ENCODE peak calls at places on chromosomes 16 and 17, in eight cellular contexts. One of them, this sample, is unnamed.

GRCh38 chr17:29163563-29163962 is 16.6 kb downstream of the MYO18A start:
- DNase-seq in PC-3: no peak
- DNase-seq in CD8-positive, alpha-beta T cell: no peak
- DNase-seq in esophagus squamous epithelium: no peak
- DNase-seq in K562: no peak
- DNase-seq in aorta: peak; percentile 56
- DNase-seq in hepatocyte: peak; percentile 26
- DNase-seq in mucosa of descending colon: no peak
- DNase-seq in this sample: no peak

GRCh38 chr17:1438593-1439083 is 17.4 kb downstream of the CRK start:
- DNase-seq in PC-3: no peak
- DNase-seq in CD8-positive, alpha-beta T cell: no peak
- DNase-seq in esophagus squamous epithelium: no peak
- DNase-seq in K562: no peak
- DNase-seq in aorta: no peak
- DNase-seq in hepatocyte: no peak
- DNase-seq in mucosa of descending colon: no peak
- DNase-seq in this sample: no peak

GRCh38 chr17:9270921-9271320 is 249.6 kb downstream of the NTN1 start:
- DNase-seq in PC-3: no peak
- DNase-seq in CD8-positive, alpha-beta T cell: no peak
- DNase-seq in esophagus squamous epithelium: no peak
- DNase-seq in K562: no peak
- DNase-seq in aorta: no peak
- DNase-seq in hepatocyte: no peak
- DNase-seq in mucosa of descending colon: no peak
- DNase-seq in this sample: no peak

GRCh38 chr17:73232587-73233373 is 28.9 kb downstream of the CPSF4L start:
- DNase-seq in PC-3: peak; percentile 56
- DNase-seq in CD8-positive, alpha-beta T cell: peak; percentile 14
- DNase-seq in esophagus squamous epithelium: no peak
- DNase-seq in K562: no peak
- DNase-seq in aorta: peak; percentile 87
- DNase-seq in hepatocyte: peak; percentile 67
- DNase-seq in mucosa of descending colon: peak; percentile 70
- DNase-seq in this sample: peak; percentile 55

GRCh38 chr17:69500911-69501429 is 86.5 kb downstream of the MAP2K6 start:
- DNase-seq in PC-3: no peak
- DNase-seq in CD8-positive, alpha-beta T cell: no peak
- DNase-seq in esophagus squamous epithelium: no peak
- DNase-seq in K562: no peak
- DNase-seq in aorta: no peak
- DNase-seq in hepatocyte: no peak
- DNase-seq in mucosa of descending colon: no peak
- DNase-seq in this sample: peak; percentile 53

GRCh38 chr16:16005725-16006124 is 56.3 kb downstream of the ABCC1 start:
- DNase-seq in PC-3: no peak
- DNase-seq in CD8-positive, alpha-beta T cell: no peak
- DNase-seq in esophagus squamous epithelium: no peak
- DNase-seq in K562: no peak
- DNase-seq in aorta: no peak
- DNase-seq in hepatocyte: no peak
- DNase-seq in mucosa of descending colon: no peak
- DNase-seq in this sample: no peak

GRCh38 chr16:54106078-54106477 is 180.5 kb downstream of the IRX3 start:
- DNase-seq in PC-3: no peak
- DNase-seq in CD8-positive, alpha-beta T cell: no peak
- DNase-seq in esophagus squamous epithelium: no peak
- DNase-seq in K562: peak; percentile 25
- DNase-seq in aorta: no peak
- DNase-seq in hepatocyte: no peak
- DNase-seq in mucosa of descending colon: no peak
- DNase-seq in this sample: no peak

GRCh38 chr16:24102120-24102740 is 153.9 kb upstream of the CACNG3 start:
- DNase-seq in PC-3: no peak
- DNase-seq in CD8-positive, alpha-beta T cell: no peak
- DNase-seq in esophagus squamous epithelium: no peak
- DNase-seq in K562: peak; percentile 45
- DNase-seq in aorta: no peak
- DNase-seq in hepatocyte: no peak
- DNase-seq in mucosa of descending colon: no peak
- DNase-seq in this sample: no peak

GRCh38 chr16:31033709-31034492 is 543 bp downstream of the STX4 start:
- DNase-seq in PC-3: peak; percentile 73
- DNase-seq in CD8-positive, alpha-beta T cell: peak; percentile 85
- DNase-seq in esophagus squamous epithelium: peak; percentile 24
- DNase-seq in K562: peak; percentile 96
- DNase-seq in aorta: peak; percentile 96
- DNase-seq in hepatocyte: peak; percentile 96
- DNase-seq in mucosa of descending colon: peak; percentile 93
- DNase-seq in this sample: peak; percentile 97

GRCh38 chr16:26993988-26994387 is 72.7 kb upstream of the C16orf82 start:
- DNase-seq in PC-3: no peak
- DNase-seq in CD8-positive, alpha-beta T cell: no peak
- DNase-seq in esophagus squamous epithelium: no peak
- DNase-seq in K562: no peak
- DNase-seq in aorta: no peak
- DNase-seq in hepatocyte: no peak
- DNase-seq in mucosa of descending colon: no peak
- DNase-seq in this sample: no peak

GRCh38 chr17:774320-774584 is 7.8 kb downstream of the GLOD4 start:
- DNase-seq in PC-3: no peak
- DNase-seq in CD8-positive, alpha-beta T cell: no peak
- DNase-seq in esophagus squamous epithelium: no peak
- DNase-seq in K562: no peak
- DNase-seq in aorta: peak; percentile 13
- DNase-seq in hepatocyte: no peak
- DNase-seq in mucosa of descending colon: no peak
- DNase-seq in this sample: no peak

GRCh38 chr17:20896153-20896649 is 146.6 kb downstream of the USP22 start:
- DNase-seq in PC-3: no peak
- DNase-seq in CD8-positive, alpha-beta T cell: peak; percentile 31
- DNase-seq in esophagus squamous epithelium: no peak
- DNase-seq in K562: no peak
- DNase-seq in aorta: no peak
- DNase-seq in hepatocyte: no peak
- DNase-seq in mucosa of descending colon: peak; percentile 39
- DNase-seq in this sample: no peak

GRCh38 chr17:16080366-16080765 is 80.7 kb downstream of the TTC19 start:
- DNase-seq in PC-3: no peak
- DNase-seq in CD8-positive, alpha-beta T cell: no peak
- DNase-seq in esophagus squamous epithelium: no peak
- DNase-seq in K562: no peak
- DNase-seq in aorta: no peak
- DNase-seq in hepatocyte: no peak
- DNase-seq in mucosa of descending colon: no peak
- DNase-seq in this sample: no peak

GRCh38 chr17:16086957-16087356 is 87.3 kb downstream of the TTC19 start:
- DNase-seq in PC-3: no peak
- DNase-seq in CD8-positive, alpha-beta T cell: no peak
- DNase-seq in esophagus squamous epithelium: no peak
- DNase-seq in K562: no peak
- DNase-seq in aorta: no peak
- DNase-seq in hepatocyte: no peak
- DNase-seq in mucosa of descending colon: no peak
- DNase-seq in this sample: no peak

GRCh38 chr17:16083223-16083622 is 83.6 kb downstream of the TTC19 start:
- DNase-seq in PC-3: no peak
- DNase-seq in CD8-positive, alpha-beta T cell: no peak
- DNase-seq in esophagus squamous epithelium: no peak
- DNase-seq in K562: no peak
- DNase-seq in aorta: no peak
- DNase-seq in hepatocyte: no peak
- DNase-seq in mucosa of descending colon: no peak
- DNase-seq in this sample: no peak

GRCh38 chr17:16081507-16082087 is 82.0 kb downstream of the TTC19 start:
- DNase-seq in PC-3: no peak
- DNase-seq in CD8-positive, alpha-beta T cell: no peak
- DNase-seq in esophagus squamous epithelium: no peak
- DNase-seq in K562: no peak
- DNase-seq in aorta: no peak
- DNase-seq in hepatocyte: no peak
- DNase-seq in mucosa of descending colon: no peak
- DNase-seq in this sample: no peak

DNA sequence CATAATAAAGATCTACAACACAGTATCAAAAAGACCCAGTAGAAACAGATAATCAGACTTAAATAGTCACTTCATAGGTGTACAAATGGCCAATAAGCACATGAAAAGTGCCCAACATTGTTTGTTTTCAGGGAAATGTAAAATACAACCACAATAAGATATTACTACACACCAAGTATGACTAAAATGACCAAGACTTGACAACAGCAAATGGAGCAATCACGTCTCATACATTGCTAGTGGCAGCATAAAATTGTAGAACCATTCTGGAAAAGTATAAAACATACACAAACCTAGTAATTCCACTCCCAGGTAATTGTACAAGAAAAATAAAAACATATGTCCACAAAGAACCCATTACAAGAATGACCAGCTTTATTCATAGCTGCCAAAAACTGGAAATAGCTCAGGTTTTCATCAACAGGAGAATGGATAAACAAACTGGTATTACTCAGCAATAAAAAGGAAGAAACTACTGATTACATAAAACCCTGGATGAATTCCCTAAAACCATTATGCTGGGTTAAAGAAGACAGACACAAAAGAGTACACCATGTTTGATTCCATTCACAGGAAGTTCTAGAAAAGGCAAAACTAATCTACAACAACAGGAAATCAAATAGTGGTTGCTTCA is 85.6 kb downstream of the TTC19 start:
- DNase-seq in PC-3: peak; percentile 57
- DNase-seq in CD8-positive, alpha-beta T cell: no peak
- DNase-seq in esophagus squamous epithelium: no peak
- DNase-seq in K562: no peak
- DNase-seq in aorta: no peak
- DNase-seq in hepatocyte: no peak
- DNase-seq in mucosa of descending colon: no peak
- DNase-seq in this sample: no peak
- H3K36me3 ChIP-seq in PC-3: peaks cover 26% of the 10 kb centered on the region
- H3K36me3 ChIP-seq in CD8-positive, alpha-beta T cell: peaks cover 15% of the 10 kb centered on the region
- H3K36me3 ChIP-seq in esophagus squamous epithelium: no peaks in the 10 kb centered on the region
- H3K36me3 ChIP-seq in K562: peaks cover 38% of the 10 kb centered on the region
- H3K36me3 ChIP-seq in aorta: peaks cover 3% of the 10 kb centered on the region
- H3K36me3 ChIP-seq in hepatocyte: no peaks in the 10 kb centered on the region
- H3K36me3 ChIP-seq in mucosa of descending colon: peaks cover 5% of the 10 kb centered on the region
- H3K36me3 ChIP-seq in this sample: peaks cover 8% of the 10 kb centered on the region

GRCh38 chr17:17225901-17226300 is 11.1 kb downstream of the FLCN start:
- DNase-seq in PC-3: no peak
- DNase-seq in CD8-positive, alpha-beta T cell: no peak
- DNase-seq in esophagus squamous epithelium: no peak
- DNase-seq in K562: no peak
- DNase-seq in aorta: peak; percentile 70
- DNase-seq in hepatocyte: no peak
- DNase-seq in mucosa of descending colon: no peak
- DNase-seq in this sample: no peak
- H3K36me3 ChIP-seq in PC-3: peaks cover 70% of the 10 kb centered on the region
- H3K36me3 ChIP-seq in CD8-positive, alpha-beta T cell: peaks cover 49% of the 10 kb centered on the region
- H3K36me3 ChIP-seq in esophagus squamous epithelium: peaks cover 87% of the 10 kb centered on the region
- H3K36me3 ChIP-seq in K562: peaks cover 89% of the 10 kb centered on the region
- H3K36me3 ChIP-seq in aorta: peaks cover 20% of the 10 kb centered on the region
- H3K36me3 ChIP-seq in hepatocyte: no peaks in the 10 kb centered on the region
- H3K36me3 ChIP-seq in mucosa of descending colon: peaks cover 24% of the 10 kb centered on the region
- H3K36me3 ChIP-seq in this sample: peaks cover 24% of the 10 kb centered on the region

GRCh38 chr17:81694810-81695209 is 8.4 kb upstream of the MRPL12 start:
- DNase-seq in PC-3: no peak
- DNase-seq in CD8-positive, alpha-beta T cell: no peak
- DNase-seq in esophagus squamous epithelium: no peak
- DNase-seq in K562: no peak
- DNase-seq in aorta: no peak
- DNase-seq in hepatocyte: no peak
- DNase-seq in mucosa of descending colon: no peak
- DNase-seq in this sample: no peak

GRCh38 chr17:81693491-81694360 is 9.4 kb upstream of the MRPL12 start:
- DNase-seq in PC-3: no peak
- DNase-seq in CD8-positive, alpha-beta T cell: no peak
- DNase-seq in esophagus squamous epithelium: no peak
- DNase-seq in K562: peak; percentile 37
- DNase-seq in aorta: no peak
- DNase-seq in hepatocyte: no peak
- DNase-seq in mucosa of descending colon: no peak
- DNase-seq in this sample: no peak

GRCh38 chr17:81697261-81698044 is 5.7 kb upstream of the MRPL12 start:
- DNase-seq in PC-3: no peak
- DNase-seq in CD8-positive, alpha-beta T cell: no peak
- DNase-seq in esophagus squamous epithelium: no peak
- DNase-seq in K562: no peak
- DNase-seq in aorta: no peak
- DNase-seq in hepatocyte: no peak
- DNase-seq in mucosa of descending colon: no peak
- DNase-seq in this sample: no peak

GRCh38 chr17:81695801-81696200 is 7.4 kb upstream of the MRPL12 start:
- DNase-seq in PC-3: no peak
- DNase-seq in CD8-positive, alpha-beta T cell: no peak
- DNase-seq in esophagus squamous epithelium: no peak
- DNase-seq in K562: no peak
- DNase-seq in aorta: no peak
- DNase-seq in hepatocyte: no peak
- DNase-seq in mucosa of descending colon: no peak
- DNase-seq in this sample: no peak

GRCh38 chr17:81696218-81696941 is 6.8 kb upstream of the MRPL12 start:
- DNase-seq in PC-3: no peak
- DNase-seq in CD8-positive, alpha-beta T cell: no peak
- DNase-seq in esophagus squamous epithelium: no peak
- DNase-seq in K562: no peak
- DNase-seq in aorta: no peak
- DNase-seq in hepatocyte: no peak
- DNase-seq in mucosa of descending colon: no peak
- DNase-seq in this sample: no peak
- H3K36me3 ChIP-seq in PC-3: peaks cover 72% of the 10 kb centered on the region
- H3K36me3 ChIP-seq in CD8-positive, alpha-beta T cell: peaks cover 45% of the 10 kb centered on the region
- H3K36me3 ChIP-seq in esophagus squamous epithelium: peaks cover 80% of the 10 kb centered on the region
- H3K36me3 ChIP-seq in K562: peaks cover 96% of the 10 kb centered on the region
- H3K36me3 ChIP-seq in aorta: peaks cover 5% of the 10 kb centered on the region
- H3K36me3 ChIP-seq in hepatocyte: no peaks in the 10 kb centered on the region
- H3K36me3 ChIP-seq in mucosa of descending colon: peaks cover 27% of the 10 kb centered on the region
- H3K36me3 ChIP-seq in this sample: peaks cover 36% of the 10 kb centered on the region

DNA sequence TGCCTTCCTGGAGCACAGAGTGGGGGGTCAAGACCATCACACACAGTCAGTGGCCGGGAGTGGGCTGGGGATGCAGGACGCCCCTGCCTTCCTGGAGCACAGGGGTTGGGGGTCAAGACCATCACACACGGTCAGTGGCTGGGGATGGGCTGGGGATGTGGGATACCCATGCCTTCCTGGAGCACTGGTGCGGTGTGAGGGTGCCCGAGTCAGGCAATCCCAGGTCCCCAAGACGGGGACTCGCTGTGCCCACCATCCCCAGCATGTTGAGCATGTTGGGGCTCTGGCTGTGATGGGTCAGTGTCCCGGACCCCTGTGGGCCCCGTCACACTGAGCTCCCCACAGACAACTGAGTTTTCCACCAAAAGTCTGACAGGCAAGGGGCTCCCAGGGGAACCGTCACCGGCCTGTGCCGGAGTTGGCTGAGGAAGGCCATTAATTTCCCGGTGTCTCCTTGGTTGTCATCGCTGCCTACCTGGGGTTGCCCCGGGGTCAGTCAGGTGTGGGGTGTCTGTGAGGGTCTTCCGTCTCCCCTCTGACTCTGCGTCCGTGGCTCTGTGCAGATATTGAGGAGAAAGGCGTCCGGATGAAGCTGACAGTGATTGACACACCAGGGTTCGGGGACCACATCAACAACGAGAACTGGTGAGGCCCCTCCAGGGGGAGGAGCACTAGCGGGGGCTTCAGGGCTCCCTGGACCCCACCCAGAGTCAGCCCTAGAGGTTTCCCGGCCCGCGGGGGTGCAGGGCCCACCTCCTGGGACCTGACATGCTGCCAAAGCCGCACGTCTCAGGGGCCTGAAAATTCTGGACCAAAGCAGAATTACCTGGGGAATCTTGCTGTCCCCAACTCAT is 347.1 kb downstream of the SEC14L1 start:
- DNase-seq in PC-3: no peak
- DNase-seq in CD8-positive, alpha-beta T cell: no peak
- DNase-seq in esophagus squamous epithelium: no peak
- DNase-seq in K562: no peak
- DNase-seq in aorta: peak; percentile 64
- DNase-seq in hepatocyte: no peak
- DNase-seq in mucosa of descending colon: peak; percentile 16
- DNase-seq in this sample: no peak
- H3K36me3 ChIP-seq in PC-3: peaks cover 52% of the 10 kb centered on the region
- H3K36me3 ChIP-seq in CD8-positive, alpha-beta T cell: peaks cover 79% of the 10 kb centered on the region
- H3K36me3 ChIP-seq in esophagus squamous epithelium: peaks cover 58% of the 10 kb centered on the region
- H3K36me3 ChIP-seq in K562: peaks cover 70% of the 10 kb centered on the region
- H3K36me3 ChIP-seq in aorta: no peaks in the 10 kb centered on the region
- H3K36me3 ChIP-seq in hepatocyte: no peaks in the 10 kb centered on the region
- H3K36me3 ChIP-seq in mucosa of descending colon: peaks cover 10% of the 10 kb centered on the region
- H3K36me3 ChIP-seq in this sample: peaks cover 36% of the 10 kb centered on the region

This sample was measured in small intestine.